ENCODE peak calls at places on chromosomes 2 and 18, in nine cellular contexts. Z, P, I, L, D, Y, K, A and F are unnamed samples.

GRCh38 chr18:40249390-40250080 is 1705.5 kb upstream of the PIK3C3 start:
- DNase-seq in Z (no peak), P (no peak), I (no peak), L (no peak), D (peak; percentile 6), Y (no peak), K (no peak), A (no peak), F (no peak)

GRCh38 chr18:44895176-44895798 is 214.6 kb downstream of the SETBP1 start:
- DNase-seq in Z (peak; percentile 76), P (peak; percentile 11), I (no peak), L (peak; percentile 35), D (peak; percentile 45), Y (peak; percentile 50), K (no peak), A (no peak), F (peak; percentile 56)

GRCh38 chr18:24773101-24773500 is 312.7 kb downstream of the HRH4 start:
- DNase-seq in Z (no peak), P (no peak), I (no peak), L (no peak), D (no peak), Y (no peak), K (no peak), A (no peak), F (no peak)

GRCh38 chr2:176710657-176711197 is 441.5 kb downstream of the MTX2 start:
- DNase-seq in Z (no peak), P (no peak), I (no peak), L (peak; percentile 8), D (no peak), Y (peak; percentile 30), K (no peak), A (no peak), F (no peak)

GRCh38 chr18:24212939-24213338 is 74.1 kb downstream of the CABYR start:
- DNase-seq in Z (no peak), P (no peak), I (peak; percentile 26), L (no peak), D (peak; percentile 96), Y (no peak), K (no peak), A (no peak), F (no peak)

GRCh38 chr2:128198666-128199065 is 107.7 kb downstream of the UGGT1 start:
- DNase-seq in Z (no peak), P (no peak), I (no peak), L (no peak), D (no peak), Y (peak; percentile 63), K (no peak), A (no peak), F (peak; percentile 18)

GRCh38 chr18:38321262-38321661 is 755.7 kb upstream of the CELF4 start:
- DNase-seq in Z (no peak), P (no peak), I (no peak), L (no peak), D (no peak), Y (no peak), K (no peak), A (no peak), F (no peak)

GRCh38 chr18:23982154-23983071 is 32.1 kb upstream of the TTC39C start:
- DNase-seq in Z (peak; percentile 48), P (no peak), I (peak; percentile 12), L (peak; percentile 38), D (peak; percentile 75), Y (peak; percentile 55), K (no peak), A (no peak), F (peak; percentile 41)

GRCh38 chr2:70103531-70104061 is 16.3 kb downstream of the PCBP1 start:
- DNase-seq in Z (no peak), P (no peak), I (no peak), L (no peak), D (no peak), Y (no peak), K (no peak), A (no peak), F (no peak)

GRCh38 chr18:8354304-8354703 is 254.9 kb upstream of the RAB12 start:
- DNase-seq in Z (no peak), P (no peak), I (no peak), L (no peak), D (no peak), Y (no peak), K (peak; percentile 20), A (no peak), F (no peak)

GRCh38 chr2:3283206-3283605 is 94.4 kb downstream of the EIPR1 start:
- DNase-seq in Z (no peak), P (no peak), I (no peak), L (no peak), D (no peak), Y (no peak), K (no peak), A (no peak), F (no peak)

GRCh38 chr2:234770081-234770506 is 181.7 kb upstream of the SH3BP4 start:
- DNase-seq in Z (no peak), P (no peak), I (no peak), L (no peak), D (peak; percentile 72), Y (peak; percentile 58), K (no peak), A (no peak), F (no peak)

GRCh38 chr2:135255208-135255607 is 203.1 kb downstream of the RAB3GAP1 start:
- DNase-seq in Z (no peak), P (no peak), I (no peak), L (no peak), D (no peak), Y (no peak), K (no peak), A (no peak), F (no peak)

GRCh38 chr2:196677404-196677803 is 37.9 kb downstream of the CCDC150 start:
- DNase-seq in Z (no peak), P (no peak), I (peak; percentile 8), L (no peak), D (peak; percentile 77), Y (no peak), K (no peak), A (no peak), F (peak; percentile 7)

GRCh38 chr2:109020217-109020637 is 31.2 kb upstream of the EDAR start:
- DNase-seq in Z (no peak), P (no peak), I (no peak), L (no peak), D (peak; percentile 7), Y (no peak), K (no peak), A (no peak), F (no peak)

GRCh38 chr18:25310045-25310444 is 41.9 kb downstream of the ZNF521 start:
- DNase-seq in Z (no peak), P (no peak), I (no peak), L (no peak), D (peak; percentile 80), Y (no peak), K (no peak), A (no peak), F (no peak)

GRCh38 chr2:47014564-47015051 is 99.0 kb upstream of the MCFD2 start:
- DNase-seq in Z (no peak), P (no peak), I (peak; percentile 29), L (no peak), D (no peak), Y (no peak), K (no peak), A (no peak), F (no peak)

GRCh38 chr2:196329959-196330358 is 158.6 kb upstream of the STK17B start:
- DNase-seq in Z (no peak), P (no peak), I (no peak), L (no peak), D (no peak), Y (no peak), K (no peak), A (no peak), F (no peak)

GRCh38 chr2:200365209-200365608 is 58.7 kb downstream of the SPATS2L start:
- DNase-seq in Z (no peak), P (no peak), I (no peak), L (no peak), D (no peak), Y (no peak), K (no peak), A (no peak), F (no peak)

GRCh38 chr18:44579028-44579692 is 101.5 kb upstream of the SETBP1 start:
- DNase-seq in Z (no peak), P (peak; percentile 12), I (no peak), L (no peak), D (peak; percentile 63), Y (no peak), K (no peak), A (peak; percentile 7), F (no peak)

GRCh38 chr2:238727585-238728321 is 120.1 kb upstream of the TWIST2 start:
- DNase-seq in Z (no peak), P (no peak), I (no peak), L (peak; percentile 49), D (peak; percentile 57), Y (peak; percentile 58), K (peak; percentile 92), A (no peak), F (no peak)

GRCh38 chr2:10439971-10440370 is 8.2 kb downstream of the ODC1 start:
- DNase-seq in Z (no peak), P (peak; percentile 25), I (no peak), L (no peak), D (no peak), Y (no peak), K (no peak), A (no peak), F (no peak)
- TF ChIP-seq POLR2A in Z (no peak), P (no peak), I (no peak), L (no peak), D (no peak), Y (no peak), K (no peak), A (no peak), F (no peak)

GRCh38 chr2:164841719-164842623 is at the start of gene COBLL1:
- DNase-seq in Z (peak; percentile 89), P (peak; percentile 39), I (peak; percentile 40), L (peak; percentile 66), D (peak; percentile 41), Y (peak; percentile 85), K (no peak), A (peak; percentile 25), F (peak; percentile 89)
- TF ChIP-seq POLR2A in Z (peak; percentile 66), P (no peak), I (peak; percentile 14), L (no peak), D (no peak), Y (no peak), K (no peak), A (no peak), F (no peak)

GRCh38 chr2:159124441-159124911 is 156.0 kb downstream of the TANC1 start:
- DNase-seq in Z (peak; percentile 63), P (no peak), I (peak; percentile 26), L (no peak), D (peak; percentile 92), Y (no peak), K (peak; percentile 56), A (no peak), F (peak; percentile 32)
- TF ChIP-seq POLR2A in Z (no peak), P (no peak), I (no peak), L (no peak), D (no peak), Y (no peak), K (no peak), A (no peak), F (no peak)

DNA sequence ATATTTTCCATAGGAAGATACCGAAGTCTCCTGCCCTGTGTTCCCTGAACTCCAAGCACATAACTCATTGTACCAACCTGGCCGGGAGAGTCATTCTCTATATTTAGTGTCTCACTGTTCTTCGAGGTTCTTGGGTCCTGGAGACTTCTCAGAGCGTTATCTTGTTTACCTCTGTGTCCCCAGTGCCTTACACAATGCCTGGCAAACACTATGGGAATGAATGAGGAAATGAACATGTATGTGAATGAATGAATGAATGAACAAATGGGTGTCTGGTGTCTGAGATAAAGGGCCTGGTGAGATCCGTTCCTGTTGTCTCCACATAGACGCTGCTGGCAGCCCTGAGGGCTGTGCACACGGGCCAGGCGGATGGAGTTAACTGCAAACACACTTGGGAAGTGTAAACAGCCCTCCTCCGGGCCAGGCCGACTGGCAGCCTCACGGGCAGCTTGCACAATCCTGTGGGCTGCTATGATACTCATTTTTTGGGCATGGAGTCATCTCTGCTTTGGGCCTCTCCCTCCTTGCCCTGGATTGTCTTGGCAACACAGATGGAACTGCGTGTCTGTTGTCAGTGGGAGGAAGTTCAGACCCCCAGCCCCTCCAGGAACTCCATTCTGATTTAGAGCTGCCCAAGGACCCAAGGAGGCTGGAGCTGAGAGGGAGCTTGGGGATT is 124.2 kb downstream of the INHBB start:
- DNase-seq in Z (peak; percentile 56), P (no peak), I (peak; percentile 73), L (peak; percentile 66), D (peak; percentile 96), Y (peak; percentile 82), K (no peak), A (no peak), F (peak; percentile 91)
- TF ChIP-seq POLR2A in Z (no peak), P (no peak), I (no peak), L (no peak), D (no peak), Y (no peak), K (no peak), A (no peak), F (no peak)